ENCODE peak calls at places on chromosome 11, in eight cellular contexts. O, W, R, M, K, Z, F and P are unnamed samples.
A peak's percentile ranks its signal among the peaks of the same experiment; 100 is the strongest.

GRCh38 chr11:119340335-119341221 is at the start of gene C1QTNF5:
- DNase-seq in Z (peak; percentile 83), O (peak; percentile 70), R (peak; percentile 96), F (no peak), M (peak; percentile 93), K (no peak), W (peak; percentile 76), P (no peak)

GRCh38 chr11:78168539-78169477 is 19.6 kb downstream of the KCTD21 start:
- DNase-seq in R (peak; percentile 91), W (peak; percentile 83), O (peak; percentile 34), F (no peak), Z (peak; percentile 75), K (peak; percentile 19), M (peak; percentile 90), P (peak; percentile 93)

GRCh38 chr11:567036-567628 is 6.4 kb downstream of the RASSF7 start:
- DNase-seq in Z (no peak), W (no peak), R (no peak), O (no peak), K (no peak), M (peak; percentile 67), F (no peak), P (no peak)

GRCh38 chr11:133659542-133660201 is 127.4 kb upstream of the OPCML start:
- DNase-seq in M (no peak), W (no peak), O (no peak), F (peak; percentile 37), R (no peak), Z (no peak), K (no peak), P (no peak)

GRCh38 chr11:67491276-67492068 is 8.6 kb downstream of the AIP start:
- DNase-seq in F (no peak), R (no peak), M (no peak), W (no peak), Z (no peak), K (no peak), O (no peak), P (no peak)

GRCh38 chr11:63614136-63614664 is at the start of gene PLAAT3:
- DNase-seq in W (peak; percentile 66), R (peak; percentile 87), K (peak; percentile 92), M (peak; percentile 81), Z (peak; percentile 87), O (peak; percentile 78), F (no peak), P (no peak)

GRCh38 chr11:106842134-106842533 is 176.1 kb downstream of the GUCY1A2 start:
- DNase-seq in O (no peak), Z (no peak), K (no peak), W (no peak), R (no peak), M (no peak), F (no peak), P (no peak)

GRCh38 chr11:129937592-129938238 is 42.3 kb upstream of the NFRKB start:
- DNase-seq in F (no peak), M (no peak), Z (no peak), O (no peak), K (no peak), R (no peak), W (no peak), P (no peak)

GRCh38 chr11:76245720-76246119 is 39.4 kb upstream of the WNT11 start:
- DNase-seq in R (no peak), O (no peak), F (no peak), K (no peak), M (no peak), Z (no peak), W (no peak), P (no peak)

GRCh38 chr11:64256300-64256699 is 5.0 kb downstream of the PLCB3 start:
- DNase-seq in M (no peak), K (no peak), W (no peak), Z (peak; percentile 19), R (no peak), F (no peak), O (no peak), P (no peak)

GRCh38 chr11:57364851-57365660 is 15.9 kb downstream of the PRG3 start:
- DNase-seq in F (no peak), R (no peak), M (no peak), O (no peak), K (no peak), Z (no peak), W (no peak), P (no peak)

GRCh38 chr11:99584822-99585221 is 564.1 kb downstream of the CNTN5 start:
- DNase-seq in O (no peak), F (no peak), M (no peak), W (no peak), Z (no peak), K (no peak), R (no peak), P (no peak)

GRCh38 chr11:118908931-118909618 is 16.7 kb downstream of the BCL9L start:
- DNase-seq in F (no peak), Z (peak; percentile 89), O (peak; percentile 71), W (peak; percentile 77), R (peak; percentile 97), M (peak; percentile 82), K (peak; percentile 58), P (peak; percentile 94)

GRCh38 chr11:94664336-94664735 is 97.2 kb downstream of the PIWIL4 start:
- DNase-seq in R (no peak), Z (no peak), F (no peak), W (no peak), K (no peak), O (no peak), M (no peak), P (no peak)

GRCh38 chr11:76207642-76208378 is 1.5 kb upstream of the WNT11 start:
- DNase-seq in R (peak; percentile 89), Z (peak; percentile 94), F (no peak), W (peak; percentile 67), M (peak; percentile 84), K (peak; percentile 87), O (peak; percentile 89), P (no peak)

GRCh38 chr11:129699711-129700304 is 115.8 kb upstream of the TMEM45B start:
- DNase-seq in Z (no peak), K (no peak), F (no peak), R (no peak), M (no peak), O (no peak), W (no peak), P (peak; percentile 79)

GRCh38 chr11:45146072-45147016 is at the start of gene PRDM11:
- DNase-seq in R (peak; percentile 93), W (no peak), O (peak; percentile 76), M (peak; percentile 72), F (no peak), Z (peak; percentile 90), K (peak; percentile 56), P (no peak)

DNA sequence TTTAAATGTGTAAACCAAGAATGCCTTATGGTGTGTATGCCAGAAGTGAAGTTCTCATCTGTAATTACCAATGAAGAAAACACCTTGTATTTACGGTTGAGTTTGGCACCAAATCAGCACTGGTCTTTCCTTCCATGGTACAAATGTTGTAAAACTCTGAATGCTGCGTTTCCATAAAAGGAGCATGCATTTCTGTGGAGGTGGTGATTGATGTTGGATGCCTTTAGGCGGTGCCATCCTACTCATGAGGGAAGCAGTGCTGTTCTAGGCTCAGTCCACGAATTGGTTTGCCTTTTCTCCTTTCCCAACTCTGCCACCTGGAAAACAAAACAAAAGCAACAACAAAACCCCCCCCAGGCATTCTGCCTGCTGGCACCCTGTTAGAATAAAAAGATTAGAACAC is 124.4 kb downstream of the TEAD1 start:
- DNase-seq in O (no peak), W (no peak), M (no peak), Z (no peak), K (no peak), F (no peak), R (peak; percentile 68), P (no peak)
- H3K4me1 ChIP-seq in O (peaks cover 46% of the 10 kb centered on the region), W (peaks cover 60% of the 10 kb centered on the region), M (peaks cover 54% of the 10 kb centered on the region), Z (peaks cover 54% of the 10 kb centered on the region), K (peaks cover 25% of the 10 kb centered on the region), F (no peaks in the 10 kb centered on the region), R (peaks cover 56% of the 10 kb centered on the region), P (peaks cover 44% of the 10 kb centered on the region)

GRCh38 chr11:11622772-11623531 is 1.1 kb upstream of the GALNT18 start:
- DNase-seq in K (no peak), O (no peak), M (no peak), Z (peak; percentile 9), W (no peak), F (no peak), R (peak; percentile 84), P (peak; percentile 80)

GRCh38 chr11:11624206-11624605 is 2.4 kb upstream of the GALNT18 start:
- DNase-seq in R (no peak), Z (no peak), F (no peak), M (no peak), K (no peak), W (no peak), O (no peak), P (no peak)

GRCh38 chr11:11624926-11625325 is 3.1 kb upstream of the GALNT18 start:
- DNase-seq in K (no peak), F (no peak), M (no peak), R (no peak), W (no peak), O (no peak), Z (no peak), P (no peak)

GRCh38 chr11:11628651-11629050 is 6.8 kb upstream of the GALNT18 start:
- DNase-seq in O (no peak), M (no peak), Z (no peak), F (no peak), W (no peak), R (no peak), K (no peak), P (no peak)

GRCh38 chr11:11626128-11626527 is 4.3 kb upstream of the GALNT18 start:
- DNase-seq in R (no peak), O (no peak), F (no peak), W (no peak), Z (no peak), K (no peak), M (no peak), P (no peak)
- TF ChIP-seq EP300 in R (no peak), O (no peak), F (no peak), W (no peak), Z (no peak), K (no peak), M (no peak), P (no peak)

GRCh38 chr11:3195251-3196160 is 23.1 kb downstream of the MRGPRG start:
- DNase-seq in F (no peak), K (no peak), W (no peak), M (no peak), Z (no peak), O (peak; percentile 41), R (peak; percentile 62), P (no peak)
- H3K27me3 ChIP-seq in F (no peaks in the 10 kb centered on the region), K (peaks cover 8% of the 10 kb centered on the region), W (no peaks in the 10 kb centered on the region), M (peaks cover 24% of the 10 kb centered on the region), Z (no peaks in the 10 kb centered on the region), O (peaks cover 25% of the 10 kb centered on the region), R (peaks cover 23% of the 10 kb centered on the region), P (no peaks in the 10 kb centered on the region)

DNA sequence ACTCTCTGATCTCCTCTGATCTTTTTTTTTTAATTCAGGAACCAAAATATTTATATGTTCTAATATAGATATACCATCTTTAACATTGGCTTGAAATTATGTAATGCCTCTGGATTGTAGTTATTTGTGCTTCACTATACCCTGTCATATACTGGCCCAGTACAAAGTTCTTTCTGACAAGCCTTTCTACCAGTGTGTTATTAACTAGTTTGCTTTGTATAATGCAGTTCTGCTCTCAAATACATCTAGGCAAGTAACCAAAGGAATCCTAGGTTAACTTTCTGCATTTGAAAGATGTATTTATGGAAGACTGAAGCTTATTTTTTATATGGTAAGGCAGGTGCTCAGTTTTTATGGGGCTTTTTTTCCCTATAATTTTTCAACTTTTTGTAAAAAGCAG is 36.1 kb downstream of the ARHGEF12 start:
- DNase-seq in O (no peak), K (no peak), W (no peak), M (no peak), F (no peak), Z (no peak), R (no peak), P (no peak)
- H3K4me1 ChIP-seq in O (peaks cover 17% of the 10 kb centered on the region), K (peaks cover 6% of the 10 kb centered on the region), W (peaks cover 60% of the 10 kb centered on the region), M (peaks cover 22% of the 10 kb centered on the region), F (no peaks in the 10 kb centered on the region), Z (peaks cover 6% of the 10 kb centered on the region), R (peaks cover 20% of the 10 kb centered on the region), P (peaks cover 71% of the 10 kb centered on the region)

GRCh38 chr11:125345706-125346561 is 150.1 kb downstream of the FEZ1 start:
- DNase-seq in W (peak; percentile 89), Z (peak; percentile 84), O (peak; percentile 66), K (peak; percentile 60), F (no peak), M (peak; percentile 82), R (peak; percentile 92), P (peak; percentile 94)
- TF ChIP-seq EP300 in W (peak; percentile 66), Z (peak; percentile 20), O (no peak), K (no peak), F (no peak), M (no peak), R (no peak), P (no peak)